ENCODE peak calls at places on chromosome 15, in four cellular contexts. U is IMR-90, H is heart right ventricle, V is SJSA1. R is an unnamed sample.

GRCh38 chr15:62560943-62561571 is 396.0 kb upstream of the C2CD4B start:
- DNase-seq in U (no peak), H (no peak), V (no peak), R (no peak)

GRCh38 chr15:90239371-90239770 is 5.4 kb downstream of the GDPGP1 start:
- DNase-seq in U (no peak), H (no peak), V (no peak), R (no peak)

GRCh38 chr15:55774113-55774970 is 31.4 kb upstream of the PRTG start:
- DNase-seq in U (peak; percentile 10), H (peak; percentile 17), V (peak; percentile 55), R (no peak)

GRCh38 chr15:47244361-47244760 is 472.9 kb upstream of the SEMA6D start:
- DNase-seq in U (no peak), H (no peak), V (no peak), R (no peak)

GRCh38 chr15:93088981-93089854 is at the start of gene RGMA:
- DNase-seq in U (no peak), H (peak; percentile 66), V (no peak), R (no peak)

GRCh38 chr15:34116620-34117019 is 14.7 kb downstream of the PGBD4 start:
- DNase-seq in U (no peak), H (no peak), V (no peak), R (no peak)

GRCh38 chr15:78726870-78727551 is 84.3 kb downstream of the ADAMTS7 start:
- DNase-seq in U (no peak), H (no peak), V (peak; percentile 55), R (no peak)

GRCh38 chr15:68578960-68579935 is at the start of gene CORO2B:
- DNase-seq in U (peak; percentile 47), H (peak; percentile 63), V (no peak), R (no peak)

GRCh38 chr15:50953302-50953701 is 44.8 kb downstream of the AP4E1 start:
- DNase-seq in U (peak; percentile 90), H (no peak), V (no peak), R (no peak)

GRCh38 chr15:60941448-60941847 is 287.7 kb downstream of the RORA start:
- DNase-seq in U (peak; percentile 93), H (no peak), V (no peak), R (no peak)

GRCh38 chr15:85026304-85027032 is 44.8 kb downstream of the PDE8A start:
- DNase-seq in U (no peak), H (no peak), V (no peak), R (no peak)

GRCh38 chr15:89829616-89830440 is 15.2 kb upstream of the ANPEP start:
- DNase-seq in U (no peak), H (no peak), V (no peak), R (no peak)

GRCh38 chr15:50819344-50819743 is 53.8 kb upstream of the SPPL2A start:
- DNase-seq in U (no peak), H (no peak), V (no peak), R (no peak)

GRCh38 chr15:78944202-78944625 is 632 bp downstream of the CTSH start:
- DNase-seq in U (no peak), H (no peak), V (no peak), R (no peak)

GRCh38 chr15:84887928-84888327 is 3.5 kb downstream of the SLC28A1 start:
- DNase-seq in U (no peak), H (no peak), V (no peak), R (no peak)

GRCh38 chr15:76335129-76335850 is 1.3 kb upstream of the ISL2 start:
- DNase-seq in U (no peak), H (no peak), V (peak; percentile 34), R (no peak)

GRCh38 chr15:63889831-63890230 is 56.1 kb upstream of the HERC1 start:
- DNase-seq in U (no peak), H (no peak), V (no peak), R (no peak)

GRCh38 chr15:61974759-61975158 is 85.5 kb downstream of the VPS13C start:
- DNase-seq in U (peak; percentile 50), H (no peak), V (no peak), R (peak; percentile 33)

GRCh38 chr15:67691450-67691849 is 133.9 kb upstream of the SKOR1 start:
- DNase-seq in U (no peak), H (no peak), V (no peak), R (no peak)

GRCh38 chr15:52232327-52232726 is 41.1 kb upstream of the GNB5 start:
- DNase-seq in U (no peak), H (no peak), V (no peak), R (no peak)

GRCh38 chr15:38560456-38560926 is 4.1 kb downstream of the RASGRP1 start:
- DNase-seq in U (no peak), H (no peak), V (no peak), R (no peak)

GRCh38 chr15:48112242-48112641 is 8.5 kb upstream of the SLC24A5 start:
- DNase-seq in U (peak; percentile 30), H (no peak), V (no peak), R (no peak)

DNA sequence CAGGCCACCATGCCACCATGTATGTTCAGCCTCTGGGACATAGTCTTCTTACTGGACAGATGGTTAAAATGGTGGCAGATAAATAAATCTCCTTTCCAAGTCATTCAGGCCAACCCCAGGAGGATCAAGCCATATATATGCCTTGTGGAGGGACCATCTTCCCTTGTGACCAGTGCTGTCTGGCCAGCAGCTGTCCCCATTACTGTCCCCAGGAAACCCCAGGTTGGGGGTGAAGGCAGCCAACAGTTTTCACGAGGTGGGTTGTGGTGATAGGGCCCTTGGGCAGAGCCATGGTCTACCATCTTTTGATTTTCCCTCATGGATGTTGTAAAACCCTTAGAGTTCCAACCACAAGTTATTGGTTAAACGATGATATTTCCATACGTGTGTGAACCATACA is 48.7 kb upstream of the PCSK6 start:
- DNase-seq in U (no peak), H (no peak), V (peak; percentile 16), R (no peak)
- H3K27ac ChIP-seq in U (no peak overlapping the region), H (no peak overlapping the region), V (peak overlapping the region; percentile 33), R (no peak overlapping the region)

GRCh38 chr15:74375303-74375693 is 7.9 kb upstream of the CYP11A1 start:
- DNase-seq in U (peak; percentile 77), H (peak; percentile 74), V (peak; percentile 79), R (peak; percentile 66)
- H3K4me3 ChIP-seq in U (no peak overlapping the region), H (no peak overlapping the region), V (no peak overlapping the region), R (no peak overlapping the region)

GRCh38 chr15:25891108-25891507 is 28.0 kb upstream of the ATP10A start:
- DNase-seq in U (no peak), H (no peak), V (no peak), R (no peak)
- H3K27ac ChIP-seq in U (no peak overlapping the region), H (no peak overlapping the region), V (no peak overlapping the region), R (no peak overlapping the region)

GRCh38 chr15:73753250-73754130 is at the start of gene INSYN1:
- DNase-seq in U (no peak), H (peak; percentile 67), V (no peak), R (peak; percentile 8)
- H3K4me3 ChIP-seq in U (peak within 1 kb of the TSS; percentile 37), H (peak within 1 kb of the TSS; percentile 83), V (peak within 1 kb of the TSS; percentile 27), R (peak within 1 kb of the TSS; percentile 52)

GRCh38 chr15:56996746-56997470 is 78.5 kb downstream of the TCF12 start:
- DNase-seq in U (no peak), H (no peak), V (no peak), R (no peak)
- H3K27ac ChIP-seq in U (no peak overlapping the region), H (no peak overlapping the region), V (no peak overlapping the region), R (no peak overlapping the region)

GRCh38 chr15:98800437-98801233 is 152.3 kb downstream of the IGF1R start:
- DNase-seq in U (peak; percentile 86), H (peak; percentile 24), V (peak; percentile 85), R (peak; percentile 20)
- H3K4me3 ChIP-seq in U (no peak overlapping the region), H (no peak overlapping the region), V (no peak overlapping the region), R (no peak overlapping the region)

DNA sequence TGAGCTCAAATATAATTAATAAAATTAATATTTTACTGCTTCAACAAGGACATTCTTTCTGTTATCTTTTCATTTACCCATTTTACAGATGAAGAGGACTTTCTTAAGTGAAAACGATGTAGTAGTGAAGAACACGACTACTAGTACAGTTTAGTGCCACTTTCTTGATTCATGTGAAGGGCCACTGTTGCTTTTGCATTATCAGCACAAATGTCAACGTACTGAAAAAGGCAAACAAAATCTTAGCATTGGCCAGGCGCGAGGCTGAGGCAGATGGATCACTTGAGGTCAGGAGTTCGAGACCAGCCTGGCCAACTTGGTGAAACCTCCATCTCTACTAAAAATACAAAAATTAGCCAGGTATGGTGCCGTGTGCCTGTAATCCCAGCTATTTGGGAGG is 9.5 kb downstream of the PPP1R14D start:
- DNase-seq in U (no peak), H (no peak), V (no peak), R (no peak)
- H3K27ac ChIP-seq in U (no peak overlapping the region), H (no peak overlapping the region), V (no peak overlapping the region), R (no peak overlapping the region)